ENCODE peak calls at places on chromosomes 12 and 14, in five cellular contexts. C is H9, O is neuronal stem cell, I is mesenchymal stem cell, A is trophoblast cell. Q is an unnamed sample.

GRCh38 chr12:106194351-106194750 is 53.5 kb downstream of the CKAP4 start:
- DNase-seq in I (no peak), C (no peak), O (no peak), A (no peak), Q (no peak)

GRCh38 chr12:132771126-132771838 is 9.7 kb upstream of the ANKLE2 start:
- DNase-seq in O (no peak), A (no peak), C (no peak), I (no peak), Q (no peak)

GRCh38 chr14:61454545-61454944 is 133.2 kb downstream of the PRKCH start:
- DNase-seq in O (no peak), I (no peak), A (no peak), C (no peak), Q (no peak)

GRCh38 chr12:64997858-64998257 is 123.2 kb downstream of the WIF1 start:
- DNase-seq in I (no peak), A (no peak), C (no peak), O (no peak), Q (no peak)

GRCh38 chr12:77724367-77724957 is 106.2 kb upstream of the NAV3 start:
- DNase-seq in I (peak), C (no peak), A (no peak), O (no peak), Q (no peak)

GRCh38 chr12:8483081-8483479 is 27.3 kb downstream of the CLEC6A start:
- DNase-seq in I (no peak), C (no peak), A (no peak), O (no peak), Q (no peak)

GRCh38 chr12:25552681-25553080 is 402 bp downstream of the LMNTD1 start:
- DNase-seq in A (peak), O (no peak), I (no peak), C (no peak), Q (no peak)

GRCh38 chr12:11860026-11860425 is 210.6 kb downstream of the ETV6 start:
- DNase-seq in A (no peak), C (no peak), O (no peak), I (no peak), Q (no peak)

GRCh38 chr14:36021926-36022325 is 154.6 kb downstream of the PTCSC3 start:
- DNase-seq in O (no peak), I (no peak), C (no peak), A (no peak), Q (no peak)

GRCh38 chr14:24145700-24146621 is at the start of gene PSME2:
- DNase-seq in I (peak), C (no peak), A (peak), O (no peak), Q (no peak)

GRCh38 chr12:6229823-6230222 is 29.6 kb downstream of the CD9 start:
- DNase-seq in A (peak), O (no peak), C (no peak), I (peak), Q (no peak)

GRCh38 chr12:85441740-85442139 is 161.7 kb downstream of the ALX1 start:
- DNase-seq in O (no peak), A (no peak), C (no peak), I (no peak), Q (no peak)

GRCh38 chr12:30691122-30691879 is 4.4 kb downstream of the IPO8 start:
- DNase-seq in O (no peak), A (peak), C (no peak), I (peak), Q (no peak)

GRCh38 chr14:35742448-35742847 is 66.6 kb downstream of the RALGAPA1 start:
- DNase-seq in A (no peak), I (no peak), C (no peak), O (no peak), Q (no peak)

GRCh38 chr12:47744005-47744651 is 14.6 kb downstream of the RAPGEF3 start:
- DNase-seq in I (no peak), O (no peak), C (peak), A (peak), Q (peak)

GRCh38 chr12:52506858-52507715 is 13.1 kb downstream of the KRT5 start:
- DNase-seq in A (peak), I (peak), O (peak), C (peak), Q (no peak)

GRCh38 chr14:24329736-24330135 is 5.1 kb downstream of the ADCY4 start:
- DNase-seq in O (no peak), I (no peak), C (no peak), A (peak), Q (no peak)

GRCh38 chr12:57240926-57241555 is 9.9 kb downstream of the STAC3 start:
- DNase-seq in C (peak), O (no peak), A (peak), I (peak), Q (no peak)

GRCh38 chr14:94936901-94937321 is 167.0 kb upstream of the GSC start:
- DNase-seq in I (no peak), A (no peak), O (no peak), C (no peak), Q (no peak)

GRCh38 chr14:93956082-93956481 is 20.3 kb downstream of the ASB2 start:
- DNase-seq in O (no peak), I (no peak), A (no peak), C (no peak), Q (no peak)

GRCh38 chr12:110067531-110067930 is 19.2 kb upstream of the C12orf76 start:
- DNase-seq in A (no peak), I (no peak), C (no peak), O (no peak), Q (no peak)

GRCh38 chr14:54650331-54651017 is 83.5 kb downstream of the SAMD4A start:
- DNase-seq in O (no peak), A (peak), C (no peak), I (peak), Q (no peak)

GRCh38 chr14:50675597-50675996 is 7.5 kb upstream of the SAV1 start:
- DNase-seq in A (peak), I (no peak), C (no peak), O (no peak), Q (no peak)

GRCh38 chr12:92552412-92553108 is 150.2 kb upstream of the PLEKHG7 start:
- DNase-seq in A (no peak), I (peak), C (no peak), O (no peak), Q (no peak)

GRCh38 chr14:60093606-60094005 is 1.9 kb downstream of the PCNX4 start:
- DNase-seq in C (no peak), O (no peak), I (no peak), A (no peak), Q (no peak)

GRCh38 chr14:31998220-31998559 is 78.9 kb upstream of the ARHGAP5 start:
- DNase-seq in O (no peak), I (no peak), C (no peak), A (no peak), Q (no peak)

GRCh38 chr12:53048780-53049401 is 974 bp upstream of the TNS2 start:
- DNase-seq in C (peak), O (no peak), A (no peak), I (peak), Q (no peak)

GRCh38 chr12:94615284-94616216 is 34.8 kb downstream of the TMCC3 start:
- DNase-seq in C (no peak), A (peak), I (no peak), O (no peak), Q (no peak)

GRCh38 chr12:68745904-68746571 is at the start of gene SLC35E3:
- DNase-seq in O (peak), C (peak), A (peak), I (peak), Q (peak)

GRCh38 chr14:95609398-95609990 is 74.6 kb downstream of the GLRX5 start:
- DNase-seq in O (peak), C (peak), A (peak), I (peak), Q (no peak)

GRCh38 chr12:125549171-125549570 is 483.9 kb downstream of the AACS start:
- DNase-seq in O (no peak), A (no peak), C (no peak), I (no peak), Q (no peak)

GRCh38 chr14:33307691-33308369 is 369.2 kb downstream of the NPAS3 start:
- DNase-seq in A (peak), C (no peak), I (peak), O (no peak), Q (peak)

GRCh38 chr12:106049105-106049504 is 89.6 kb downstream of the NUAK1 start:
- DNase-seq in A (no peak), I (no peak), C (no peak), O (no peak), Q (no peak)

GRCh38 chr14:36662543-36663403 is 1.1 kb downstream of the PAX9 start:
- DNase-seq in I (peak), C (peak), O (no peak), A (no peak), Q (peak)

GRCh38 chr14:74255281-74255680 is 16.0 kb downstream of the VSX2 start:
- DNase-seq in O (no peak), C (no peak), A (no peak), I (no peak), Q (no peak)

GRCh38 chr12:95623554-95624170 is 72.4 kb upstream of the USP44 start:
- DNase-seq in A (peak), C (peak), I (peak), O (peak), Q (peak)

GRCh38 chr14:99916091-99916383 is 122.8 kb downstream of the EML1 start:
- DNase-seq in I (no peak), O (no peak), C (no peak), A (no peak), Q (no peak)

GRCh38 chr12:42705863-42706262 is 116.3 kb upstream of the PRICKLE1 start:
- DNase-seq in A (no peak), I (peak), O (peak), C (no peak), Q (no peak)

GRCh38 chr12:6716874-6717437 is 6.9 kb upstream of the COPS7A start:
- DNase-seq in A (no peak), C (no peak), O (no peak), I (no peak), Q (no peak)

GRCh38 chr12:128269108-128269713 is 2.2 kb downstream of the TMEM132C start:
- DNase-seq in C (no peak), A (no peak), I (no peak), O (no peak), Q (no peak)
- H2BK12ac ChIP-seq in C (no peak), A (no peak), I (no peak), O (no peak), Q (no peak)

DNA sequence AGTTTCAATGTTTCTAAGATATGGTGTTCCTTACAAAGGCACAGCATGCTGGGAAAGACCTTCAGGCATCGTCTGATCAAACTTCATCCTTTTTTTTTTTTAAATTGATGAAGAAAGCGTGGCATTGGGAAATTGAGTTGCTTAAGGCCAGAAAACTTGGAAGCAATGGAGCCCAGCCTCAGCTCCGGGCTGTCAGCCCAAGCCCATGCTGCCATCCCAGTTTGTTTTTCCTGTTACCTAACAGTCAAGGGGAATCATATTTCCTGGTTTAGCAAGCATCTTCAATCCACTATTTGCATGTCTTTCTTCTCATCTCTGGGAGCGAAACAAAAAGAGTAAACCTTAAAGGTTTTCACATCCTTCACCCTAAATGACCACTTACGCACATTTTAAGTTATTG is 200.2 kb downstream of the CHST11 start:
- DNase-seq in O (no peak), I (peak), C (no peak), A (peak), Q (no peak)
- H2BK12ac ChIP-seq in O (no peak), I (no peak), C (no peak), A (no peak), Q (no peak)

GRCh38 chr14:101925152-101925551 is 39.2 kb upstream of the DYNC1H1 start:
- DNase-seq in C (no peak), A (no peak), I (no peak), O (no peak), Q (no peak)
- H2BK12ac ChIP-seq in C (no peak), A (no peak), I (no peak), O (no peak), Q (no peak)

GRCh38 chr12:117119592-117120198 is 20.5 kb upstream of the TESC start:
- DNase-seq in C (peak), I (peak), O (peak), A (peak), Q (no peak)
- H2BK12ac ChIP-seq in C (no peak), I (no peak), O (peak), A (no peak), Q (no peak)

DNA sequence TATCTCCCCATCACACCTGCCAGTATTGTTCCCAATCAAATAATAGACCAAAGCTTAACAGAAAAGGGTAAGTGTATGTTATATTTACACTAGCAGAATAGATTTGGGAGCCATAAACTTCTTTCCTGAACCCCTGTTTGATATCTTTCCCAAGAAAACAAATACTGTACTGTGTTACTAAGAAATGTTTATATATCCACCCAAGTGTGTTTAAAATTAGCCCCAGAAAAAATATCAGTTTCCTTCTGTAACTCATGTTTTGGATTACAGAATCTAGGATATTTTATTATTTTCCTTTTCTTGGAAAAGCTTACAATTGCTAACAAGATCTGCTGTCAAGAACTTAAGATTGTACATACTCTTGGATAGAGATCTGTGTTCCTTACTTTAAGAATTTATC is 1817.2 kb upstream of the FLRT2 start:
- DNase-seq in I (no peak), O (no peak), A (no peak), C (no peak), Q (no peak)
- H2BK12ac ChIP-seq in I (no peak), O (no peak), A (no peak), C (no peak), Q (no peak)

GRCh38 chr14:85438001-85438400 is 91.9 kb upstream of the FLRT2 start:
- DNase-seq in A (no peak), C (no peak), I (no peak), O (no peak), Q (no peak)
- H2BK12ac ChIP-seq in A (peak), C (no peak), I (no peak), O (no peak), Q (no peak)

DNA sequence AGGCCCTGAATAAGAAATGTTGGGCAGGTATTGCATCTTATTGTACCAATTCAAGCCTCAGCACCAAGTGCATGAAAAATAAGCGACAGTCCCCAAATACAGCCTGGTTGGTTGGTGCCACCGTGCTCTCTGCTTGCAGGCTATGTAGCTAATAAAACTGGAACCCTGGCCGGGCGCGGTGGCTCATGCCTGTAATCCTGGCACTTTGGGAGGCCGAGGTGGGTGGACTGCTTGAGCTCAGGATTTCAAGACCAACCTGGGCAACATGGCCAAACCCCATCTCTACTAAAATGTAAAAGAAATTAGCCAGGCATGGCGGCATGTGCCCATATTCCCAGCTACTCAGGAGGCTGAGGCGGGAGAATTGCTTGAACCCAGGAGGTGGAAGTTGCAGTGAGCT is 25.5 kb downstream of the FOXN3 start:
- DNase-seq in C (no peak), I (no peak), O (no peak), A (no peak), Q (no peak)
- H2BK12ac ChIP-seq in C (no peak), I (no peak), O (no peak), A (no peak), Q (no peak)

DNA sequence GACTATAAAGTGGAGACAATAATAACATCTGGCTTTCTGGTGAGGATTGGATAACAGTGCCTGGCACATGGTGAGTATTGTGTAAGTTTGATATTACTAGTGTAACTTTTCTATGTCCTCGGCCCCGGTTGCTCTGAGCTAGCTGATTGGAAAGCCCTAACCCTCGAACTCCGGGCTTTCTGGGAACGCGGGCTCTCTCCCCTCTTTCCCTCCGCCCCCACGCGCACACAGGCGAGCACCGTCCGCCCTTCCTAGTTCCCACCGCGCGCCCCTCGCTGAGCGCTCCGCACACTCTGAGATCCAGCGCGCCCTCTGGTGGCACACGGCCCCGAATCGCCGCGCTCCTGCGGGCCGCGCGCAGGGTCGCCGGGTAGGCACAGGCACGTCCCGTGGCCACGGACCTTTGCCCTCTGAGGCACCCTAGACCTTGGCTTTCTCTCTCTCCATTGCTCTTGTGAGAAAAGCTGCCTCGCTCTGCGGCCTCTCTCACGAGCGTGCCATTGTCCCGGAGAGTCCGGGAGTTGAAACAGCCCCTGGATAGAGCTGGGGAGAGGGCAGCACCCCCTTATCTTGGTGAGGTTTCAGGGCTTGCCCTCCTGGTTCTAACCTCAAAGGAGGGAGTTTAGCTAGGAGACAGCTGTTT is 23.2 kb upstream of the ESRRB start:
- DNase-seq in O (peak), I (peak), C (peak), A (peak), Q (peak)
- H2BK12ac ChIP-seq in O (no peak), I (no peak), C (no peak), A (no peak), Q (peak)